ENCODE peak calls at places on chromosomes 13 and 19, in seven cellular contexts. Q, Y, B, C, K, L and J are unnamed samples.

GRCh38 chr19:34165295-34165738 is 7.0 kb upstream of the LSM14A start:
- DNase-seq in K (peak; percentile 38), B (no peak), Y (no peak), Q (no peak), C (no peak), L (no peak), J (no peak)

GRCh38 chr13:37295046-37295445 is 189.6 kb upstream of the CSNK1A1L start:
- DNase-seq in Q (no peak), L (no peak), B (no peak), Y (no peak), K (no peak), C (peak; percentile 73), J (no peak)

GRCh38 chr13:42633495-42633894 is 59.5 kb downstream of the TNFSF11 start:
- DNase-seq in Q (no peak), Y (peak; percentile 6), C (no peak), L (no peak), K (no peak), B (no peak), J (no peak)

GRCh38 chr19:40341601-40342482 is 6.4 kb downstream of the C19orf47 start:
- DNase-seq in K (no peak), Q (no peak), L (no peak), B (no peak), Y (no peak), C (peak; percentile 94), J (no peak)

GRCh38 chr19:4981681-4981958 is 12.7 kb downstream of the KDM4B start:
- DNase-seq in Y (no peak), B (no peak), Q (no peak), K (no peak), L (no peak), C (no peak), J (no peak)

GRCh38 chr19:49210108-49210900 is 52.7 kb downstream of the TRPM4 start:
- DNase-seq in L (no peak), C (no peak), Y (no peak), Q (peak; percentile 52), B (peak; percentile 87), K (peak; percentile 14), J (no peak)

GRCh38 chr19:5125797-5126497 is 157.0 kb downstream of the KDM4B start:
- DNase-seq in C (no peak), K (no peak), Y (peak; percentile 4), B (peak; percentile 59), Q (no peak), L (no peak), J (no peak)

GRCh38 chr19:30479657-30480056 is 107.5 kb downstream of the ZNF536 start:
- DNase-seq in C (no peak), Q (no peak), L (no peak), B (no peak), K (no peak), Y (no peak), J (no peak)

GRCh38 chr19:21463449-21464105 is 41.8 kb upstream of the ZNF429 start:
- DNase-seq in L (no peak), K (no peak), Q (no peak), Y (no peak), B (peak; percentile 70), C (peak; percentile 50), J (no peak)

GRCh38 chr19:5987077-5987818 is 9.3 kb upstream of the RANBP3 start:
- DNase-seq in Q (peak; percentile 77), K (peak; percentile 61), B (peak; percentile 93), L (peak; percentile 66), Y (peak; percentile 77), C (peak; percentile 57), J (no peak)

DNA sequence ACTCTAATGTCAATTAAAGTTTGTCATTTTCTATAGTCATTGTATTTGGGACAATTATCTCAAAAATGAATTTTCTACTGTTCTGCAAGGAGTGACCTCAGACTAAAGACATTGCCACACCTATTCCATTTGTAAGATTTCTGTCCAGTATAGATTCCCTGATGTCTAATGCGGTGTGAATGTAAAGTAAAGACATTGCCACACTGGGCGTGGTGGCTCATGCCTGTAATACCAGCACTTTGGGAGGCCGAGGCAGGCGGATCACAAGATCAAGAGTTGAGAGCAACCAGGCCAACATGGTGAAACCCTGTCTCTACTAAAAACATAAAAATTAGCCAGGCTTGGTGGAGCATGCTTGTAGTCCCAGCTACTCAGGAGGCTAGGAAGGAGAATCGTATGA is 13.8 kb upstream of the ZNF83 start:
- DNase-seq in L (no peak), Y (no peak), C (no peak), B (no peak), Q (no peak), K (no peak), J (no peak)
- TF ChIP-seq CTCF in L (no peak), Y (no peak), C (no peak), B (no peak), Q (no peak), K (no peak), J (no peak)

GRCh38 chr13:33206425-33206824 is 79.1 kb downstream of the STARD13 start:
- DNase-seq in L (no peak), C (no peak), Y (peak; percentile 76), Q (no peak), K (no peak), B (no peak), J (no peak)

GRCh38 chr13:33202644-33203169 is 82.8 kb downstream of the STARD13 start:
- DNase-seq in K (peak; percentile 13), Q (no peak), C (no peak), Y (no peak), B (no peak), L (no peak), J (no peak)

GRCh38 chr13:33205224-33205623 is 80.3 kb downstream of the STARD13 start:
- DNase-seq in C (no peak), K (no peak), Q (no peak), B (no peak), Y (no peak), L (no peak), J (no peak)

GRCh38 chr13:33205804-33206221 is 79.7 kb downstream of the STARD13 start:
- DNase-seq in Y (peak; percentile 62), C (no peak), L (no peak), K (no peak), B (peak; percentile 46), Q (no peak), J (no peak)

DNA sequence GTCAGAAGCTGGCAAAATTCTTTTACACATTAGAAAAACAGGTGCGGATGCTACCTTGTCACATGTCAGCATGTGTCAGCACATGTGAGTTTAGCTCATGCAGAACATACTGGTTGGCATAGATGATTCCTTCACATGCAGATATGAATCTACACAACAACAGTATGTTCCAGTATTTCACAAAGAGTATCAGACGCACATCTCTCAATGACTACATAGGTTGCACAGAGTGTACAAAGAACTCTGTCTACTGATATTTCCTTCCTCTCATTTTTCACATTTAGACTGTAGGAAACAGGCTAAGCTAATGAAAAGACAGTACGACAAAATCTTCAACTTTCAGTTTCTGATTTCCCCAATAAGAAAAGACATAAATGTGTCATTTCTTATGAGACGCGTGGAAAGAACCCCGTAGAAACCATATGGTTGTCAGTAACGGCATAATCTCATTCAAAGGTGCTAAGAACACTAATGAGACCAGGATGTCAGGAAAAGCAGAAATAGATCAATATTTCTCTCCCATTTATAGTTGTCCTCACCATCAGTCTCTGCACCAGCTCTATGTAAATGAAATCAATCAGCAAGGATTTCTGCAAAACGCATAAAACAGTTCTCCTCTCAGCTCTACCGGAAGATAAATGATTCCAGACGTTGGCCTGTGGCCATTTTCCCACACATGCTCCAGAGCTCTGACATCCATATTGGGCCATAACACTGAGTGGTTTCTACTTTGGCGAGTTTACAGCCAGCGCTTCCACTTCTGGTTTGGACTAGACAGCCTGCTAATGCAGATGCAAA is 81.2 kb downstream of the STARD13 start:
- DNase-seq in B (peak; percentile 88), Q (no peak), C (peak; percentile 83), L (no peak), K (no peak), Y (peak; percentile 90), J (no peak)
- TF ChIP-seq POLR2A in B (peak; percentile 71), Q (no peak), C (no peak), L (no peak), K (no peak), Y (no peak), J (no peak)

DNA sequence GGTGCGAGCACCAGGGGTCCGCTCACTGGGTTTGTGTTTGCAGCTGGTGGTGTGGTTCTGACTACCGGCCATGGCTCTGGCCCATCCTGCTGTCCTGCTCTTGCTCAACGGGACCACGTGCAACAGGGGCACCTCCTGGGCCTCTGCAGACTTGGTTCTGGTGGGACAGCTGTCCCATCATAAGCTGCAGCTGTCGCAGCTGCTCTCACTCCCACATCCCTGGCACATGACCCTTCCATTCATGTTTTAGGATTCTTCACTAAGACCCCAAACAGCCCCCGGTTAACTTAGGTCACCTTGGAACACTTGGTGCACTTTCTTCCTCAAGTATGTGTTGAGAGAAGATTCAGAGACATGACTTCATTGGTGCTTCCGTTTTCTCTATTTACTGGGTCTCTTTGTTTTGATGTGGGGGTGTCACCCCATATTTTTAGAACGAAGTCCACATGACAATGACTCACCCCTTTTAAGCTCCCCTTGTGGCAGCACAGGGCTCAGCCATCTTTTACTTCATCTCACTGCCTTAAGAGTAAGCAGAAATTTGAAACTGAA is 68.4 kb upstream of the ARHGEF7 start:
- DNase-seq in L (no peak), K (peak; percentile 69), C (peak; percentile 59), B (no peak), Y (peak; percentile 58), Q (no peak), J (no peak)
- TF ChIP-seq CTCF in L (no peak), K (peak; percentile 28), C (peak; percentile 20), B (no peak), Y (peak; percentile 37), Q (no peak), J (no peak)

DNA sequence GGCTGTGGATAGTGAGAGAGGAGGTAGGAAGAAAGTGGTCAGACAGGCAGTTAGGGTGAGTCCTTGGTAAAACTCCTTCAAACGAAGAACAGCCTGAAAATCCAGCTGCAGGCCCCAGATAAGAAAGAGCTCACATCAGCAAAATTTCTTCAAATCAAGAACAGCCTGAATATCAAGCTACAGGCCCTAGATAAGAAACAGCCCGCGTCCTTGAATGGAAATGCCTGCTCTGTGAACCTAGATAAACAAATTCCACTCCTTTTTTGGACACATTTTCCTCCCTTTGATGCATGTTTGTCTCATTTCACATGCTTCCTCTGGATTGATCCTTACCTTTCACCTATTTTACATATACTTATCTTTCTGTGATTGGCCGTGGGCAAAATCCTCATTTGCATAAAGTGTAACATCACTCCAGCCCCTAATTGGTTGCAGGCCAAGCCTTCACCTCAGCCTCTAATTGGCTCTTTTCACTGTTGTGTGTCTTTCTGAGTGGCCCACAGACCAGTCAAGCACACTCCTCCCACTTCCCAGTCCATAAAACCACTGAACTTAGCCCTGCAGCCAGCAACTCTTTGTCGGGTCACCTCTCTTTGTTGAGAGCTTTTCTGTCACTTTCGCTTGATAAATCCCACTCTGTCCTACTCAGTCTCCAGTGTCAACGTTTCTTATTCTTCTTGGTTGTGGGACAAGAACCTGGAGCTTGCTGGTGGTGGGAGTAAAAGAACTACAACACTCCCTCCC is 6.0 kb upstream of the SULT2A1 start:
- DNase-seq in K (no peak), B (no peak), Y (no peak), L (no peak), Q (no peak), C (no peak), J (no peak)
- TF ChIP-seq POLR2A in K (no peak), B (no peak), Y (no peak), L (no peak), Q (no peak), C (no peak), J (no peak)

DNA sequence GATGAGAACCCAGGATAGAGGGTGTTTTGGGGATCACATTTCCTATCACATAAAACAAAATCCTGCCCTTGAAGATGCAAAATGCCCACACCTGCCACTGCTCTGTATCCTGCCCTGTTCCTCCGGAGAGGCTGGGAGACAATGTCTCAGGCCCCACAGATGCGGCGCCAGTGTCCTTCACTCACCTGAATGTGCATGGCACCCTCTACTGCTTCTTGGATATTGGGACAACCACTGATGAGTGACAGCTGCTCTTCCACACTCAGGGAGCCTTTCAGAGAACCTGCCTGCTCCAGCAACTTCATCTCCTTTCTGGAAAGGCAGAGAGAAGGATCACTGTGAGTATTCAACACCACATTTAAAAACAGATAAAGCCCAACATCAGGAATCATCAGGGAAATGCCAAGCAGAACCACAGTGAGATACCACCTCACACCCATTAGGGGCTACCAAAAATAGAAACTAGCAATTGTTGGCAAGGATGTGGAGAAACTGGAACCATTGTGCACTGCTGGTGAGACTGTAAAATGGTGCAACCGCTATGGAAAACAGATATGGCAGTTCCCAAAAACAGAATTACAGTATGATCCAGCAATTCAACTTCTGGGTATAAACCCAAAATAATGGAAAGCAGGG is 36.4 kb downstream of the CRYL1 start:
- DNase-seq in Q (no peak), K (no peak), L (no peak), B (no peak), C (no peak), Y (peak; percentile 62), J (no peak)
- TF ChIP-seq CTCF in Q (no peak), K (no peak), L (no peak), B (peak; percentile 29), C (no peak), Y (peak; percentile 81), J (peak; percentile 48)